ENCODE peak calls at places on chromosomes 2 and 18, in five cellular contexts. A, F, V, R and C are unnamed samples.

GRCh38 chr2:27308359-27308875 is at the start of gene UCN:
- DNase-seq in V (no peak), R (no peak), F (no peak), A (no peak), C (peak)

GRCh38 chr2:55877101-55877500 is 46.5 kb downstream of the EFEMP1 start:
- DNase-seq in A (no peak), R (no peak), V (no peak), F (no peak), C (no peak)

GRCh38 chr2:119387381-119388129 is 20.8 kb downstream of the DBI start:
- DNase-seq in F (peak), V (peak), R (peak), A (no peak), C (peak)

GRCh38 chr2:130808482-130809268 is 28.0 kb upstream of the ARHGEF4 start:
- DNase-seq in R (no peak), V (no peak), A (no peak), F (no peak), C (no peak)

GRCh38 chr18:27717816-27718215 is 459.1 kb downstream of the CDH2 start:
- DNase-seq in F (no peak), R (no peak), A (no peak), V (no peak), C (no peak)

GRCh38 chr2:145939949-145940348 is 1420.0 kb upstream of the ZEB2 start:
- DNase-seq in A (no peak), V (no peak), R (no peak), F (no peak), C (no peak)

GRCh38 chr2:45505138-45505537 is 105.9 kb downstream of the SRBD1 start:
- DNase-seq in A (no peak), V (no peak), F (no peak), R (no peak), C (no peak)

GRCh38 chr2:152588911-152589310 is 128.3 kb downstream of the PRPF40A start:
- DNase-seq in V (no peak), R (no peak), A (no peak), F (no peak), C (no peak)

GRCh38 chr2:117065912-117066311 is 748.6 kb upstream of the DDX18 start:
- DNase-seq in R (no peak), V (no peak), A (no peak), F (no peak), C (no peak)

GRCh38 chr2:83069724-83070123 is 1389.4 kb downstream of the SUCLG1 start:
- DNase-seq in R (no peak), V (no peak), F (no peak), A (no peak), C (peak)

GRCh38 chr2:238900511-238900910 is 52.6 kb downstream of the TWIST2 start:
- DNase-seq in V (no peak), A (no peak), R (no peak), F (no peak), C (no peak)